ENCODE peak calls at places on chromosomes 4 and X, in five cellular contexts. O is GM23248, N is H1, J is cardiac muscle cell, Q is upper lobe of right lung. S is an unnamed sample. For H3K36me3 and H3K4me1, the result is how much of the 10 kb centered on the place peaks cover.

GRCh38 chr4:13218316-13218958 is 265.7 kb downstream of the RAB28 start:
- DNase-seq in O (no peak), N (no peak), J (peak), Q (no peak), S (no peak)

GRCh38 chrX:56994375-56995270 is 718 bp downstream of the SPIN3 start:
- DNase-seq in O (peak), N (no peak), J (peak), Q (no peak), S (peak)

GRCh38 chr4:39931441-39931901 is 46.2 kb downstream of the PDS5A start:
- DNase-seq in O (no peak), N (no peak), J (no peak), Q (no peak), S (no peak)

GRCh38 chr4:90127223-90127705 is at the start of gene CCSER1:
- DNase-seq in O (peak), N (no peak), J (peak), Q (peak), S (peak)

GRCh38 chr4:175435437-175435836 is 376.6 kb downstream of the GPM6A start:
- DNase-seq in O (no peak), N (no peak), J (peak), Q (no peak), S (no peak)

GRCh38 chrX:43861750-43862149 is 20.5 kb downstream of the MAOB start:
- DNase-seq in O (no peak), N (no peak), J (no peak), Q (no peak), S (no peak)

GRCh38 chr4:116122131-116122530 is 963.2 kb downstream of the TRAM1L1 start:
- DNase-seq in O (peak), N (no peak), J (no peak), Q (no peak), S (no peak)

GRCh38 chrX:121389976-121390709 is 342.7 kb downstream of the GLUD2 start:
- DNase-seq in O (peak), N (no peak), J (no peak), Q (no peak), S (no peak)

GRCh38 chr4:141652161-141652778 is 15.9 kb downstream of the IL15 start:
- DNase-seq in O (peak), N (no peak), J (peak), Q (no peak), S (no peak)

GRCh38 chr4:8214091-8214490 is 15.0 kb downstream of the SH3TC1 start:
- DNase-seq in O (no peak), N (no peak), J (no peak), Q (no peak), S (no peak)

GRCh38 chr4:41990029-41990382 is 324 bp upstream of the SLC30A9 start:
- DNase-seq in O (no peak), N (no peak), J (peak), Q (no peak), S (no peak)

GRCh38 chr4:82748176-82748575 is 50.4 kb downstream of the SCD5 start:
- DNase-seq in O (no peak), N (no peak), J (no peak), Q (no peak), S (no peak)

GRCh38 chr4:5958199-5958735 is 60.0 kb downstream of the C4orf50 start:
- DNase-seq in O (no peak), N (no peak), J (no peak), Q (peak), S (no peak)

GRCh38 chr4:109211671-109212070 is 90.8 kb downstream of the COL25A1 start:
- DNase-seq in O (peak), N (no peak), J (peak), Q (no peak), S (no peak)

DNA sequence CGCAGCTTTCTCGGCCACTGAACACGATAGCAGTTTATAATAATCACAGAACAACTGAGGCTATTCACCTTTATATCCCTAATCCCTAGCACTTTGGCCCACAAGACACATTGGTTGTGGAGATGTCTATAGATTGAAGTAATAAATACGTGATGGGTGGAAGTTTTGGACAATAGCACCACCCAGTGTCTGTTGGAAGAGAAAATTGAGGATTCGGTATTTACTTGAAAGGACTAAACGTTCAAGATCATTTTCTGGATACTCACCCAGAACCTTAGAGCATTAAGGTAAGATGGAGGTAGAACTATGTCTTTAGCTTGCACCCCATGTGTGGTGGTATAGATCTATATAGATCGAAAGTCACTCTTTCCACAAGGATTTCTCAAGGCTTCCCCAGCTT is 792 bp upstream of the TMSB15A start:
- DNase-seq in O (peak), N (no peak), J (peak), Q (no peak), S (peak)
- H3K4me3 ChIP-seq in O (no peak), N (no peak), J (no peak), Q (no peak), S (no peak)

DNA sequence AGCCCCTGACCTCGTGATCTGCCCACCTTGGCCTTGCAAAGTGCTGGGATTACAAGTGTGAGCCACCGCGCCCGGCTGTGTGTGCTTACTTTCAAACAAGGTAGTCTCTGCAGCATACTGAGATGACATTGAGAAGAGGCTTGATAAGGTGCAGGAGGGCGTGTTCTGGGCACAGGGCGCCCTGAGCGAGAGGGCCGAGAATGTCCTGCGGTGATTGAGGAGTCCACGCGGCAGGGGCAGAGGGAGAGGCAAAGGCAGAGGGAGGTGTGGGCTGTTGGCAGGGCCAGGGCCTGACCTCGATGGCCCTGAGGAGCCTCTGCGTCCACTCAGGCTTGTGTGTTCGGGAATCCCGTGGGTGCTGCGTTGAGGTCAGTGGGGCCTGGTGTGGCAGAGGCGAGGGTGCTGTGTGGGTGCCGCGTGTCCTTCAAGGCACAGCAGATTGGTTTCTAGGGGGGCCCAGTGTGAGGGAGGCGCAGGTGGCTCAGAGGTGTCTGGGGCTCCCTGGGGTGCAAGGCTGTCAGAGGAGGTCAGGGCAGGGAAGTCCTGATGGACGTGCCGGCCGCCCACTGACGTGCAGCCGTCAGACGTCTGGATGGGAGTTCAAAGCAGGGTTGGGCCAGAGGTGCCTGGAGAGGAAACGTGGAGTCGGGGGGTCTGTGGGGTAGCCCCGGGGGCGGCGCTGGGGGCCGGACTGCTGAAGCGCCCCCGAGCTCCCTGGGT is 12.1 kb downstream of the PCGF3 start:
- DNase-seq in O (no peak), N (no peak), J (no peak), Q (no peak), S (no peak)
- H3K36me3 ChIP-seq in O (under half), N (under half), J (under half), Q (under half), S (under half)

GRCh38 chrX:153636716-153637115 is 10.3 kb upstream of the DUSP9 start:
- DNase-seq in O (no peak), N (no peak), J (no peak), Q (no peak), S (no peak)
- H3K4me1 ChIP-seq in O (under half), N (under half), J (under half), Q (under half), S (under half)

GRCh38 chrX:79146552-79147390 is 2.3 kb downstream of the GPR174 start:
- DNase-seq in O (no peak), N (no peak), J (no peak), Q (no peak), S (no peak)
- H3K4me3 ChIP-seq in O (no peak), N (no peak), J (no peak), Q (peak), S (no peak)

GRCh38 chr4:738781-739280 is 33.2 kb downstream of the PCGF3 start:
- DNase-seq in O (no peak), N (no peak), J (no peak), Q (no peak), S (no peak)

GRCh38 chr4:740011-740410 is 34.4 kb downstream of the PCGF3 start:
- DNase-seq in O (no peak), N (no peak), J (no peak), Q (no peak), S (no peak)

GRCh38 chr4:742096-742741 is 36.6 kb downstream of the PCGF3 start:
- DNase-seq in O (no peak), N (no peak), J (no peak), Q (no peak), S (no peak)

GRCh38 chr4:740656-741282 is 35.1 kb downstream of the PCGF3 start:
- DNase-seq in O (peak), N (no peak), J (no peak), Q (no peak), S (no peak)

DNA sequence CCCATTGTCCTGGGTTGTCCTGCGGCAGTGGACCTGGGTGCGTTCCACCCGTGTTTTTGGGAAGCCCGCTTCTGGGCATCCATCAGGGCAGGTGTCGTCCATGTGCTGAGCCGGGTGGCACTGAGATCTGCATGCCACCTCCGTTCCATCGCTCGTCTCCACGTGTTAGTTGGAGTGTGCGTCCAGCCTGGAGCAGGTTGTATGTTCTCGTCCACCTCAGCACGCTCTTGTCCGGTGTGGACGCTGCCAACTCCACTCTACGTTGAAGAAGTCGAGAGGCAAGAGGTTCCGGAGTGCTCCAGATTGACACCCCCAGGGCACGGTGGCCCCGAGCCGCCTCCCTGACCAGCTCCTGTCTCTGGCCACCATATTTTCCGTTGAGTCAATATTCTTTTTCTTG is 33.9 kb downstream of the PCGF3 start:
- DNase-seq in O (no peak), N (no peak), J (no peak), Q (peak), S (no peak)
- H3K36me3 ChIP-seq in O (under half), N (under half), J (under half), Q (under half), S (under half)

GRCh38 chrX:1325515-1326116 is 11.0 kb upstream of the IL3RA start:
- DNase-seq in O (no peak), N (no peak), J (no peak), Q (no peak), S (no peak)
- H3K4me1 ChIP-seq in O (under half), N (under half), J (under half), Q (under half), S (under half)

GRCh38 chrX:153941331-153942252 is 2.9 kb downstream of the RENBP start:
- DNase-seq in O (no peak), N (no peak), J (no peak), Q (no peak), S (no peak)
- H3K4me3 ChIP-seq in O (no peak), N (peak), J (no peak), Q (peak), S (no peak)

GRCh38 chrX:1380672-1381233 is 11.2 kb downstream of the SLC25A6 start:
- DNase-seq in O (peak), N (no peak), J (no peak), Q (peak), S (no peak)
- H3K36me3 ChIP-seq in O (under half), N (under half), J (under half), Q (under half), S (under half)

S was measured in HAP-1.